ENCODE peak calls at places on chromosome 16, in five cellular contexts. O, E, T, R and J are unnamed samples. For H3K27me3, the result is how much of the 10 kb centered on the place peaks cover.

GRCh38 chr16:56841659-56842058 is 23.3 kb upstream of the SLC12A3 start:
- DNase-seq in O (no peak), R (no peak), E (no peak), T (no peak), J (no peak)

GRCh38 chr16:23088018-23088417 is 61.2 kb downstream of the USP31 start:
- DNase-seq in T (no peak), E (no peak), O (no peak), R (peak), J (no peak)

GRCh38 chr16:22322021-22322471 is 24.8 kb downstream of the POLR3E start:
- DNase-seq in O (no peak), E (no peak), T (no peak), R (no peak), J (no peak)

GRCh38 chr16:66003196-66003595 is 363.3 kb upstream of the CDH5 start:
- DNase-seq in R (no peak), T (no peak), O (no peak), E (no peak), J (no peak)

GRCh38 chr16:88725609-88726407 is 19.5 kb downstream of the CTU2 start:
- DNase-seq in E (no peak), O (no peak), T (no peak), R (no peak), J (no peak)

GRCh38 chr16:77289331-77289809 is 90.2 kb downstream of the SYCE1L start:
- DNase-seq in O (no peak), T (no peak), E (no peak), R (no peak), J (no peak)

GRCh38 chr16:83847371-83848225 is 39.8 kb downstream of the HSBP1 start:
- DNase-seq in T (no peak), O (no peak), R (no peak), E (no peak), J (no peak)

GRCh38 chr16:70561623-70562022 is 38.0 kb downstream of the SF3B3 start:
- DNase-seq in R (no peak), E (no peak), O (peak), T (no peak), J (peak)

GRCh38 chr16:27798241-27798640 is 248.3 kb downstream of the KATNIP start:
- DNase-seq in R (no peak), T (no peak), O (no peak), E (no peak), J (no peak)

GRCh38 chr16:70159355-70160348 is 13.9 kb upstream of the CLEC18C start:
- DNase-seq in T (no peak), R (no peak), E (no peak), O (no peak), J (no peak)

GRCh38 chr16:27778926-27779570 is 229.1 kb downstream of the KATNIP start:
- DNase-seq in T (no peak), R (no peak), E (no peak), O (no peak), J (no peak)

GRCh38 chr16:79645701-79646100 is 45.2 kb upstream of the MAF start:
- DNase-seq in O (no peak), E (no peak), R (no peak), T (no peak), J (no peak)

GRCh38 chr16:31874354-31875111 is 926 bp downstream of the ZNF267 start:
- DNase-seq in T (no peak), R (no peak), E (no peak), O (no peak), J (no peak)

GRCh38 chr16:51151435-51151950 is 423 bp upstream of the SALL1 start:
- DNase-seq in E (no peak), O (peak), T (no peak), R (no peak), J (no peak)

GRCh38 chr16:342455-343213 is 9.9 kb downstream of the AXIN1 start:
- DNase-seq in O (no peak), R (no peak), T (no peak), E (no peak), J (no peak)

GRCh38 chr16:23045025-23045424 is 104.2 kb downstream of the USP31 start:
- DNase-seq in E (no peak), T (no peak), R (no peak), O (no peak), J (no peak)

GRCh38 chr16:19094542-19095365 is 19.0 kb upstream of the ITPRIPL2 start:
- DNase-seq in E (no peak), O (no peak), R (no peak), T (peak), J (no peak)

GRCh38 chr16:86566966-86567700 is 504 bp downstream of the FOXC2 start:
- DNase-seq in E (no peak), R (no peak), T (no peak), O (no peak), J (no peak)
- H3K27me3 ChIP-seq in E (half or more), R (half or more), T (under half), O (under half), J (half or more)

GRCh38 chr16:1379863-1380174 is 28.1 kb downstream of the GNPTG start:
- DNase-seq in R (no peak), T (no peak), O (no peak), E (no peak), J (no peak)

GRCh38 chr16:1380195-1380594 is 28.5 kb downstream of the GNPTG start:
- DNase-seq in O (no peak), T (no peak), E (no peak), R (no peak), J (no peak)

GRCh38 chr16:1378087-1378803 is 26.5 kb downstream of the GNPTG start:
- DNase-seq in E (no peak), O (no peak), T (no peak), R (no peak), J (no peak)

GRCh38 chr16:1378804-1379053 is 27.0 kb downstream of the GNPTG start:
- DNase-seq in E (no peak), T (no peak), R (no peak), O (no peak), J (no peak)

GRCh38 chr16:1379054-1379862 is 27.5 kb downstream of the GNPTG start:
- DNase-seq in O (peak), T (no peak), R (peak), E (no peak), J (peak)
- TF ChIP-seq POLR2A in O (peak), T (no peak), R (no peak), E (no peak), J (peak)

GRCh38 chr16:12985516-12985915 is 84.1 kb downstream of the SHISA9 start:
- DNase-seq in R (no peak), E (no peak), T (no peak), O (no peak), J (no peak)
- H3K27me3 ChIP-seq in R (under half), E (under half), T (under half), O (under half), J (under half)

GRCh38 chr16:24920568-24920967 is 74.8 kb downstream of the SLC5A11 start:
- DNase-seq in R (no peak), E (no peak), O (no peak), T (no peak), J (no peak)
- TF ChIP-seq POLR2A in R (no peak), E (no peak), O (no peak), T (no peak), J (no peak)

GRCh38 chr16:86305440-86305839 is 204.9 kb upstream of the FOXF1 start:
- DNase-seq in O (no peak), T (no peak), R (no peak), E (no peak), J (no peak)
- H3K27me3 ChIP-seq in O (under half), T (under half), R (under half), E (under half), J (under half)

GRCh38 chr16:67201411-67202345 is 2.7 kb downstream of the ELMO3 start:
- DNase-seq in T (no peak), O (no peak), E (no peak), R (no peak), J (no peak)

GRCh38 chr16:67202426-67202825 is 3.5 kb downstream of the ELMO3 start:
- DNase-seq in E (no peak), T (no peak), O (no peak), R (no peak), J (no peak)

GRCh38 chr16:67199011-67199807 is at the start of gene ELMO3:
- DNase-seq in E (no peak), O (no peak), T (no peak), R (no peak), J (peak)

GRCh38 chr16:67199808-67200198 is 872 bp downstream of the ELMO3 start:
- DNase-seq in R (no peak), T (no peak), E (no peak), O (no peak), J (peak)

GRCh38 chr16:67200491-67200890 is 1.6 kb downstream of the ELMO3 start:
- DNase-seq in R (no peak), E (no peak), O (no peak), T (no peak), J (no peak)
- TF ChIP-seq POLR2A in R (no peak), E (no peak), O (no peak), T (no peak), J (no peak)

GRCh38 chr16:57951204-57951960 is 19.5 kb downstream of the CNGB1 start:
- DNase-seq in E (no peak), O (no peak), T (no peak), R (no peak), J (no peak)
- H3K27me3 ChIP-seq in E (under half), O (under half), T (under half), R (under half), J (under half)

DNA sequence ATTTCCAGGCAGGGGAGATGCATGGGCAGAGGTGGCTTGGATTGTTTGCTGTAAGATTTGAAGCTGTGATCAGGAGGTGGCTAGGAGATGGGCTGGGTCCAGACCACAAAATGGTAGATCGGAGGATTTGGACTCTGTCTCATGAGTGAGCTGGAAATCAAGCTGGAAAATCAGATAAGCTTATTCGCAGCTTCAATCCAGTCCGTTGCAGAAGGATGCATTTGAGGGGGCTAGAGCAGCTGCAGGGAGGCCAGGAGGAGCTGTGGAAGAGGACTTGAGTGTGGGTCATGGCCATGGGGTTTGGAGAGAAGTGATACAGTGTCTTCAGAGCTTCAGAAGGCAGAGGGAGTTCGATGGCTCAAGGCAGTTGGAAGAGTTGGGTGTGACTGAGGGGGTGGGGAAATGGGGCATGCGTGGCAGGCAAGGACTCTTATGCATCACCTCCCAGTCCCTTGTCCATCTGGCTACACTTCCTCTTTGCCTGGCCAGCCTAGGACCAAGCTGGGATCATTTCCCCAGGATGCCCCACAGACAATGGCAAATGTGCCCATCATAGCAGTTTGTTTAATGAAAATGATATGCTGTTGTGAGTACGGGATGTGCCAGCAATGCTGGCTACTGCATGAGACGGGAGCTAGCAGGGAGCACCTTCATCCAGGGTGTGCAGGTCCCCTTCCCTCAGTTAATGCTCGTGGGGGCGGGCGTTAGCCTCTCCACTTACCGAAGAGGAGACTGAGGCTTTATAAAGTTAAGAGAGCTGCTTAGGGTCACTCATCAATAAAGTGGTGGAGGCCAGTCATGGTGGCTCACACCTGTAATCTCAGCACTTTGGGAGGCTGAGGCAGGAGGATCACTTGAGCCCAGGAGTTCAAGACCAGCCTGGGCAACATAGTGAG is 20.6 kb downstream of the QPRT start:
- DNase-seq in E (no peak), R (no peak), T (no peak), O (no peak), J (no peak)
- TF ChIP-seq POLR2A in E (no peak), R (no peak), T (no peak), O (no peak), J (no peak)

GRCh38 chr16:85872666-85873561 is 26.0 kb upstream of the IRF8 start:
- DNase-seq in O (no peak), R (peak), T (no peak), E (no peak), J (peak)
- H3K27me3 ChIP-seq in O (under half), R (under half), T (half or more), E (under half), J (under half)